ENCODE peak calls at places on chromosomes 2 and 18, in five cellular contexts. T, M, P, V and E are unnamed samples. For H3K4me1, the result is how much of the 10 kb centered on the place peaks cover.

GRCh38 chr2:235433860-235434259 is 60.0 kb upstream of the AGAP1 start:
- DNase-seq in T (no peak), M (peak), V (peak), P (peak), E (no peak)

GRCh38 chr18:54762386-54762785 is 65.9 kb upstream of the RAB27B start:
- DNase-seq in T (no peak), P (no peak), V (no peak), M (no peak), E (peak)

GRCh38 chr2:204664708-204665121 is 119.4 kb downstream of the PARD3B start:
- DNase-seq in P (no peak), M (peak), V (peak), T (peak), E (no peak)

GRCh38 chr2:99565227-99565626 is 75.4 kb upstream of the REV1 start:
- DNase-seq in T (peak), M (no peak), P (no peak), V (no peak), E (no peak)

GRCh38 chr2:99386011-99386410 is 48.8 kb downstream of the EIF5B start:
- DNase-seq in M (peak), T (no peak), P (no peak), V (peak), E (no peak)

GRCh38 chr2:216574046-216574445 is 59.2 kb upstream of the IGFBP2 start:
- DNase-seq in T (no peak), V (no peak), P (no peak), M (peak), E (no peak)

GRCh38 chr2:12448846-12449480 is 267.8 kb upstream of the TRIB2 start:
- DNase-seq in T (no peak), P (no peak), V (peak), M (peak), E (no peak)

GRCh38 chr2:50820176-50820575 is 211.8 kb downstream of the NRXN1 start:
- DNase-seq in P (peak), T (no peak), M (no peak), V (no peak), E (no peak)

GRCh38 chr18:22318745-22319407 is 98.8 kb downstream of the CTAGE1 start:
- DNase-seq in T (no peak), M (peak), V (peak), P (no peak), E (peak)

GRCh38 chr2:184577056-184577455 is 21.3 kb upstream of the ZNF804A start:
- DNase-seq in T (no peak), M (no peak), V (no peak), P (no peak), E (no peak)

GRCh38 chr2:60337142-60337497 is 216.3 kb downstream of the BCL11A start:
- DNase-seq in V (peak), T (peak), M (no peak), P (no peak), E (no peak)

GRCh38 chr2:28539095-28539494 is 43.2 kb downstream of the PLB1 start:
- DNase-seq in P (no peak), T (no peak), M (no peak), V (no peak), E (no peak)

GRCh38 chr2:224038049-224038829 is 847 bp downstream of the SERPINE2 start:
- DNase-seq in M (peak), T (peak), V (peak), P (peak), E (peak)

GRCh38 chr2:235027558-235028214 is 75.9 kb downstream of the SH3BP4 start:
- DNase-seq in P (no peak), V (peak), M (peak), T (no peak), E (no peak)

GRCh38 chr18:44682871-44683221 is 2.2 kb downstream of the SETBP1 start:
- DNase-seq in P (no peak), M (no peak), V (peak), T (peak), E (peak)

GRCh38 chr2:239263937-239264837 is 136.6 kb downstream of the HDAC4 start:
- DNase-seq in V (no peak), M (peak), T (no peak), P (no peak), E (peak)

GRCh38 chr2:219362524-219363164 is 25.1 kb downstream of the DNPEP start:
- DNase-seq in M (peak), T (no peak), P (peak), V (peak), E (peak)

GRCh38 chr2:52144588-52144987 is 1112.7 kb upstream of the NRXN1 start:
- DNase-seq in P (no peak), T (peak), V (no peak), M (no peak), E (no peak)

GRCh38 chr18:39215920-39216319 is 1650.3 kb upstream of the CELF4 start:
- DNase-seq in P (no peak), V (no peak), T (no peak), M (no peak), E (no peak)

GRCh38 chr18:75204978-75205759 is 3.8 kb downstream of the PTGR3 start:
- DNase-seq in T (peak), M (no peak), P (no peak), V (no peak), E (no peak)

GRCh38 chr18:36895606-36896005 is 66.7 kb downstream of the KIAA1328 start:
- DNase-seq in M (no peak), T (no peak), P (no peak), V (no peak), E (no peak)

GRCh38 chr18:67266591-67267237 is 249.8 kb downstream of the DSEL start:
- DNase-seq in V (peak), P (no peak), M (peak), T (peak), E (no peak)

GRCh38 chr2:209519911-209520310 is 96.1 kb downstream of the MAP2 start:
- DNase-seq in P (no peak), M (no peak), V (no peak), T (peak), E (no peak)

GRCh38 chr18:45423664-45424063 is 191.6 kb upstream of the SLC14A2 start:
- DNase-seq in P (no peak), T (no peak), V (no peak), M (no peak), E (no peak)

GRCh38 chr2:37625156-37625555 is 46.3 kb downstream of the CDC42EP3 start:
- DNase-seq in T (no peak), M (peak), V (peak), P (no peak), E (no peak)

GRCh38 chr2:102520801-102521200 is 47.8 kb downstream of the SLC9A4 start:
- DNase-seq in P (no peak), T (no peak), V (no peak), M (no peak), E (peak)
- H3K4me2 ChIP-seq in P (no peak), T (no peak), V (no peak), M (no peak), E (no peak)

GRCh38 chr2:68908392-68908970 is 37.3 kb upstream of the BMP10 start:
- DNase-seq in V (peak), P (peak), M (peak), T (peak), E (peak)
- H3K4me1 ChIP-seq in V (under half), P (under half), M (under half), T (under half), E (under half)

DNA sequence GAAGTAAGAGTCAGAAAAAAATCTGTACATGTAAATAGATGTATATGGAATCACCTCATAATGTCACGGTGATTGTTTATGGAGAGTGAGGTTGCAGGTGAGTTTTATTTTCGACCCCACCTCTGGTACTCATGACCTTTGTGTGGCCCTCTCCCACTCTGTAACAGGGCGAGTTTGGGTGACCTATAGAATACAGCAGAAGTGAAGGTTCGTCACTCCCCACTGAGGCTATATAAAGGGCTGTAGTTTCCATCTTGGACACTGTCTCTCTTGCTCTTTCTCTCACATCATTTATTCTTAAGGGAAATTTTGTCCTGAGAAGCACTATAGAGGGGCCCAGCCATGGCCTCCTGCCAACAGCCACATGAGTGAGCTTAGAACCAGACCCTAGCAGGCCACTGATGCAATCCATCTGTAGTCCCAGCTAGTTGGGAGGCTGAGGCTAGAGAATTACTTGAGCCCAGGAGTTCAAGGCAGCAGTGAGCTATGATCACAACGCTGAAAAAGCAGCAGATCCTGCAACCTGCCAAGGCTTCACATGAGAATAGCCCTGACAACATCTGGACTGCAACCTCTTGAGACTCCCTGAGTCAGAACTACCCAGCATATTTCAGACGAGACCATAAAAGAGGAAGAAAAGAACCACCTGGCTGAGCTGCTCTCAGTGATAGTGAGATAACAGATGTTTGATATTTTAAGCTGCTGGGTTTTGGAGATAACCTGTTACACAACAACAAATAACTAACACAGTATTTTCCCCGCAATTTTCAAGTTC is 74.3 kb upstream of the SLC1A4 start:
- DNase-seq in M (peak), P (peak), V (no peak), T (no peak), E (peak)
- TF ChIP-seq EZH2phosphoT487 in M (no peak), P (no peak), V (no peak), T (no peak), E (no peak)

DNA sequence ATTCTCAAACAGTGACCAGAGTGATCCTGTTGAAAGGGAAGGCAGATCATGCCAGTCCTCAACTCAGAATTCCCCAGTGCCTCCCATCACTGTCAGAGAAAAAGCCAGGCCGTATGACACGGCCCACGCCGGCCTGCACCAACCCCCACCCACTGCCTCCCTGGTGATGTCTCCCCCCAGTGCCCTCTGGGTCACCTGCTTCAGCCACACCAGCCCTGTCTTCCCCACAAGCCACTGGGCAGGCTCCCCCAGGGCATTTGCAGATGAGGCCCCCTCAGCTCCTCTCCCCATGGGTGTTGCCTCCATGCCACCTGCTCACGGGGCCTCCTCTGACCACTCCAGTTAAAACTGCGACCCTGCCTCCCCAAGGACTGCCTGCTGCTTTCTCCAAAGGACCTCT is 169.8 kb downstream of the SH3RF3 start:
- DNase-seq in M (no peak), P (no peak), V (no peak), T (no peak), E (no peak)
- H3K4me2 ChIP-seq in M (no peak), P (no peak), V (no peak), T (no peak), E (no peak)

GRCh38 chr2:127634626-127635379 is 11.2 kb upstream of the GPR17 start:
- DNase-seq in P (no peak), M (no peak), V (no peak), T (no peak), E (no peak)
- H3K4me1 ChIP-seq in P (under half), M (under half), V (under half), T (under half), E (under half)

GRCh38 chr2:191710411-191710900 is 32.5 kb downstream of the NABP1 start:
- DNase-seq in M (peak), T (no peak), P (no peak), V (peak), E (no peak)
- TF ChIP-seq EZH2phosphoT487 in M (no peak), T (no peak), P (no peak), V (no peak), E (no peak)

GRCh38 chr18:51137891-51138290 is 59.6 kb downstream of the MEX3C start:
- DNase-seq in M (no peak), P (no peak), T (no peak), V (no peak), E (no peak)
- H3K4me2 ChIP-seq in M (no peak), P (no peak), T (no peak), V (no peak), E (no peak)

DNA sequence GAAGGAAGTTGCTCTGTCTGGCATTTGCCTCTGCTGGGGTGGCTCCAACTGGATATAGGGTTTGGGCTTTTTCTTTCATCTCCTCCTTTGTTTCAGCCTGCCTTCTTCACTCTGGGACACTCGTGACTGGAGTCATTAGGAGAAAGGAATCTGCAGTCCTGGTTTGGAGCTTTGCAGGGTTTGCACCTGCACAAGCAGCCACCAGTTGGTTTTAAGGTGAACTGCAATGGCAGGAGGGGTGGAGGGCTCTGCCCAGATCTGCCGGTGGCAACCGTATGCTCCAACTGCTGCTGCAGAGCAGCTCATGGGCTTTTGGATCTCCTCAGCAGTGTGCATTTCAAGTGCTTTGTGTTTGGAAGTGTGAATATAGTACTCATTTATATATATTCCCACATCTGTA is 131.3 kb upstream of the MGAT5 start:
- DNase-seq in M (no peak), P (peak), T (peak), V (peak), E (no peak)
- H3K4me1 ChIP-seq in M (under half), P (half or more), T (under half), V (under half), E (under half)

GRCh38 chr2:189580267-189580661 is 322 bp downstream of the SLC40A1 start:
- DNase-seq in T (peak), V (no peak), M (no peak), P (peak), E (peak)
- TF ChIP-seq EZH2phosphoT487 in T (no peak), V (no peak), M (no peak), P (no peak), E (no peak)

GRCh38 chr18:35458677-35459441 is 38.9 kb downstream of the INO80C start:
- DNase-seq in V (peak), M (peak), P (peak), T (peak), E (peak)
- H3K4me2 ChIP-seq in V (peak), M (no peak), P (no peak), T (no peak), E (peak)